ENCODE peak calls at places on chromosome 22, in nine cellular contexts. D is GM12878, L is ovary, I is Peyer's patch, V is tibial nerve, F is spleen, A is body of pancreas, P is transverse colon, Q is heart left ventricle. R is an unnamed sample.
A peak's percentile ranks its signal among the peaks of the same experiment; 100 is the strongest.

GRCh38 chr22:47189056-47189916 is 426.8 kb downstream of the TBC1D22A start:
- DNase-seq in D (no peak), L (peak; percentile 25), I (no peak), V (no peak), F (peak; percentile 59), A (no peak), P (peak; percentile 3), Q (peak; percentile 39), R (peak; percentile 37)

GRCh38 chr22:46076651-46077339 is 73.5 kb upstream of the PPARA start:
- DNase-seq in D (no peak), L (peak; percentile 60), I (peak; percentile 65), V (no peak), F (peak; percentile 74), A (no peak), P (peak; percentile 28), Q (peak; percentile 63), R (peak; percentile 84)

GRCh38 chr22:46117206-46118199 is 32.8 kb upstream of the PPARA start:
- DNase-seq in D (no peak), L (peak; percentile 54), I (no peak), V (no peak), F (no peak), A (peak; percentile 13), P (no peak), Q (no peak), R (no peak)

GRCh38 chr22:45469573-45470383 is 32.9 kb upstream of the FBLN1 start:
- DNase-seq in D (no peak), L (peak; percentile 28), I (no peak), V (no peak), F (peak; percentile 23), A (no peak), P (no peak), Q (no peak), R (peak; percentile 15)

GRCh38 chr22:39617342-39617741 is 46.8 kb downstream of the CACNA1I start:
- DNase-seq in D (no peak), L (no peak), I (no peak), V (no peak), F (no peak), A (no peak), P (no peak), Q (peak; percentile 29), R (no peak)

GRCh38 chr22:27270818-27271510 is 530.6 kb downstream of the MN1 start:
- DNase-seq in D (no peak), L (peak; percentile 59), I (no peak), V (no peak), F (no peak), A (no peak), P (no peak), Q (no peak), R (no peak)

GRCh38 chr22:39825661-39826102 is 67.9 kb downstream of the ENTHD1 start:
- DNase-seq in D (peak; percentile 66), L (no peak), I (no peak), V (no peak), F (peak; percentile 73), A (no peak), P (no peak), Q (no peak), R (no peak)

GRCh38 chr22:32204211-32204855 is 540 bp downstream of the RFPL2 start:
- DNase-seq in D (no peak), L (no peak), I (no peak), V (no peak), F (no peak), A (peak; percentile 33), P (no peak), Q (no peak), R (no peak)

GRCh38 chr22:19041403-19042074 is 80.7 kb downstream of the DGCR2 start:
- DNase-seq in D (no peak), L (peak; percentile 26), I (peak; percentile 27), V (no peak), F (peak; percentile 67), A (no peak), P (no peak), Q (peak; percentile 53), R (peak; percentile 57)

GRCh38 chr22:32185821-32186220 is 19.1 kb downstream of the RFPL2 start:
- DNase-seq in D (no peak), L (no peak), I (no peak), V (no peak), F (no peak), A (no peak), P (no peak), Q (no peak), R (no peak)

GRCh38 chr22:22348127-22348814 is 103.7 kb downstream of the VPREB1 start:
- DNase-seq in D (no peak), L (no peak), I (no peak), V (no peak), F (no peak), A (no peak), P (no peak), Q (no peak), R (no peak)

GRCh38 chr22:29382575-29383328 is 5.6 kb downstream of the AP1B1 start:
- DNase-seq in D (no peak), L (no peak), I (no peak), V (no peak), F (no peak), A (peak; percentile 87), P (peak; percentile 67), Q (no peak), R (no peak)

GRCh38 chr22:26579331-26579886 is 10.5 kb downstream of the TPST2 start:
- DNase-seq in D (peak; percentile 30), L (no peak), I (no peak), V (no peak), F (peak; percentile 93), A (no peak), P (peak; percentile 62), Q (peak; percentile 67), R (no peak)

GRCh38 chr22:26922804-26923203 is 265.4 kb downstream of the MIAT start:
- DNase-seq in D (no peak), L (no peak), I (no peak), V (no peak), F (no peak), A (no peak), P (no peak), Q (no peak), R (no peak)

DNA sequence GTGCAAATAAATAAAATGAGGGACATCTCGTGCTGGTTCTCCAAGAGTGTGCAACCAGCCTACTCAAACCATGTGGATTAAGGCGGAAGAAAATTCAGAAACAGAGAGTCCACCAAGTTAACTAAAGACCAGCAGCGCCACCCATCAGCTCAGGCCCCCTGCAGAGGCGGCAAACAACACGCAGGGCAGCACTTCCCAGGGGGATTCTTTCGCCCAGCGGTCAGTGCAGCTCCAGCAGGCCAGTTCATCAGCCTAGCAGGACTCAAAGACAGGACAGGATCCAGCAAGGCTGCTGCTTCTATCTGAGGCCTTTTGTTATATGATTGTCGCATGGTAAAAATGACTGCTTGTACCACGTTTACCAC is 51.7 kb downstream of the PACSIN2 start:
- DNase-seq in D (no peak), L (no peak), I (no peak), V (no peak), F (no peak), A (no peak), P (no peak), Q (no peak), R (no peak)
- H3K36me3 ChIP-seq in D (peaks cover 22% of the 10 kb centered on the region), L (no peaks in the 10 kb centered on the region), I (no peaks in the 10 kb centered on the region), V (no peaks in the 10 kb centered on the region), F (peaks cover 23% of the 10 kb centered on the region), A (no peaks in the 10 kb centered on the region), P (no peaks in the 10 kb centered on the region), Q (no peaks in the 10 kb centered on the region), R (no peaks in the 10 kb centered on the region)

DNA sequence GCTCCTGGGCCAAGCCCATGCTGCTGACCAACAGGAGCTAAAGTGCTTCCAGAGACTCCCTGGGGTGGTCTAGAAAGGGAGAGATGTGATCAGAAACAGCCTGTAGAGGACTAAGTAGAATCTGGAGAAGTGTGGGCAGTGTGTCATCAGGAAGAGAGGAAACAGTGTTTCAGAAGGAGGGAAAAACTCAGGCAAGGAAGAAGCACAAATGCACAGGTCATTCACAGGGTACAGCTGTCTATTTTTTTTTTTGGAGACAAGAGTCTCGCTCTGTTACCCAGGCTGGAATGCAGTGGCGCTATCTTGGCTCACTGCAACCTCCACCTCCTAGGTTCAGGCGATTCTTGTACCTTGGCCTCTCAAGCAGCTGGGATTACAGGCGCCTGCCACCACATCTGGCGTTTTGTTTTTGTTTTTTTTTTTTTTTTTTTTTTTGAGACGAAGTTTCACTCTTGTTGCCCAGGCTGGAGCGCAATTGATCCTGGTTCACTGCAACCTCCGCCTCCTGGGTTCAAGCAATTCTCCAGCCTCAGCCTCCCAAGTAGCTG is 74.4 kb downstream of the MICAL3 start:
- DNase-seq in D (no peak), L (no peak), I (no peak), V (no peak), F (no peak), A (no peak), P (no peak), Q (no peak), R (peak; percentile 22)
- H3K4me1 ChIP-seq in D (peaks cover 25% of the 10 kb centered on the region), L (peaks cover 18% of the 10 kb centered on the region), I (no peaks in the 10 kb centered on the region), V (peaks cover 37% of the 10 kb centered on the region), F (peaks cover 70% of the 10 kb centered on the region), A (peaks cover 52% of the 10 kb centered on the region), P (peaks cover 35% of the 10 kb centered on the region), Q (peaks cover 52% of the 10 kb centered on the region), R (peaks cover 71% of the 10 kb centered on the region)

GRCh38 chr22:24060375-24060788 is 49.3 kb downstream of the CABIN1 start:
- DNase-seq in D (no peak), L (no peak), I (no peak), V (peak; percentile 49), F (no peak), A (peak; percentile 38), P (no peak), Q (no peak), R (no peak)
- TF ChIP-seq POLR2A in D (no peak), L (no peak), I (no peak), V (no peak), F (no peak), A (no peak), P (no peak), Q (no peak), R (no peak)

GRCh38 chr22:42163515-42163914 is 32.9 kb upstream of the CYP2D6 start:
- DNase-seq in D (no peak), L (no peak), I (no peak), V (no peak), F (no peak), A (no peak), P (no peak), Q (no peak), R (no peak)

GRCh38 chr22:42164901-42165300 is 34.3 kb upstream of the CYP2D6 start:
- DNase-seq in D (no peak), L (no peak), I (no peak), V (no peak), F (no peak), A (no peak), P (no peak), Q (no peak), R (no peak)

GRCh38 chr22:42169055-42169469 is 38.5 kb upstream of the CYP2D6 start:
- DNase-seq in D (peak; percentile 51), L (peak; percentile 84), I (peak; percentile 77), V (peak; percentile 81), F (peak; percentile 88), A (peak; percentile 75), P (peak; percentile 72), Q (peak; percentile 72), R (peak; percentile 78)

GRCh38 chr22:42168476-42168875 is 37.9 kb upstream of the CYP2D6 start:
- DNase-seq in D (no peak), L (no peak), I (peak; percentile 39), V (no peak), F (no peak), A (no peak), P (no peak), Q (no peak), R (no peak)

DNA sequence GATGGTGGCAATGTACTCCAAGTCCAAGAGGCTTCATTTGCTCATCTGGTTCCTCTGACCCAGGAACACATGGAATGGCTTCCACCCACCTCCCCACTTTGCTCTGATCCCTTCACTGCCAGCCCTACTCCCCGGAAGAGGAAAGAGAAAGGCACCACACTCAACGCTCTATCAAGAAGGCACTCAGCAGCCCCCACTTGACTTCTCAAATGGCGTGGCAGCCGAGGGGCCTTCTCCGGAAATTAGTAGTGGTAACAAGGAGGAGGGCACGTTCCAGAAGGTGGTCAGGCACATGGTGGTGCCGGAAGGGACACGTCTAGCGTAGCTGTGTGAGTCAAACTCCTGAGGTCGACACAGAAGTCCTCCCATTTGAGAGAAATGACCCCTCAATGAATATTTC is 36.5 kb upstream of the CYP2D6 start:
- DNase-seq in D (no peak), L (no peak), I (peak; percentile 24), V (no peak), F (no peak), A (no peak), P (no peak), Q (no peak), R (no peak)
- H3K36me3 ChIP-seq in D (peaks cover 14% of the 10 kb centered on the region), L (no peaks in the 10 kb centered on the region), I (no peaks in the 10 kb centered on the region), V (no peaks in the 10 kb centered on the region), F (peaks cover 93% of the 10 kb centered on the region), A (peaks cover 2% of the 10 kb centered on the region), P (no peaks in the 10 kb centered on the region), Q (peaks cover 27% of the 10 kb centered on the region), R (no peaks in the 10 kb centered on the region)

R was measured in sigmoid colon.